ENCODE peak calls at places on chromosomes 4 and X, in five cellular contexts. T, Z, Q, L and N are unnamed samples.

GRCh38 chr4:30258949-30259348 is 461.2 kb upstream of the PCDH7 start:
- DNase-seq in Z (no peak), L (no peak), Q (no peak), T (no peak), N (no peak)

GRCh38 chr4:82043809-82044137 is 330.0 kb downstream of the HNRNPD start:
- DNase-seq in Z (no peak), Q (no peak), L (no peak), T (no peak), N (no peak)

GRCh38 chr4:103076777-103077347 is 301 bp upstream of the SLC9B2 start:
- DNase-seq in Q (no peak), T (no peak), Z (no peak), L (no peak), N (no peak)

GRCh38 chrX:17592117-17592516 is 145.2 kb upstream of the SCML1 start:
- DNase-seq in T (no peak), Q (no peak), L (no peak), Z (no peak), N (no peak)

GRCh38 chr4:19583827-19584569 is 667.7 kb upstream of the SLIT2 start:
- DNase-seq in L (no peak), Q (no peak), Z (no peak), T (peak; percentile 44), N (no peak)

GRCh38 chr4:155802573-155802972 is 43.8 kb downstream of the GUCY1B1 start:
- DNase-seq in L (peak; percentile 35), Q (no peak), T (no peak), Z (no peak), N (no peak)

GRCh38 chr4:27442146-27442545 is 581.5 kb downstream of the STIM2 start:
- DNase-seq in Q (no peak), Z (no peak), L (no peak), T (peak; percentile 11), N (no peak)

GRCh38 chr4:73452953-73453700 is 17.1 kb downstream of the AFP start:
- DNase-seq in T (peak; percentile 42), Z (no peak), Q (no peak), L (no peak), N (no peak)

GRCh38 chrX:16606142-16606720 is 43.7 kb upstream of the S100G start:
- DNase-seq in Q (no peak), L (no peak), T (no peak), Z (no peak), N (no peak)

GRCh38 chr4:149914521-149915115 is 99.0 kb upstream of the IQCM start:
- DNase-seq in Z (no peak), T (peak; percentile 69), L (no peak), Q (peak; percentile 56), N (peak; percentile 28)

GRCh38 chr4:60579335-60579734 is 620.8 kb upstream of the ADGRL3 start:
- DNase-seq in Q (no peak), T (no peak), L (no peak), Z (no peak), N (no peak)

GRCh38 chr4:129328176-129328575 is 232.2 kb downstream of the C4orf33 start:
- DNase-seq in T (no peak), L (no peak), Q (no peak), Z (no peak), N (no peak)

GRCh38 chrX:26286836-26287235 is 70.9 kb downstream of the MAGEB5 start:
- DNase-seq in Q (no peak), L (no peak), T (no peak), Z (no peak), N (no peak)

GRCh38 chr4:6855692-6856297 is 53.8 kb upstream of the TBC1D14 start:
- DNase-seq in Z (peak; percentile 46), T (peak; percentile 71), Q (peak; percentile 60), L (peak; percentile 35), N (peak; percentile 44)

GRCh38 chrX:148133099-148133725 is 152.1 kb downstream of the FMR1NB start:
- DNase-seq in L (no peak), Z (no peak), T (peak; percentile 11), Q (no peak), N (no peak)

GRCh38 chrX:155148724-155149537 is 67.3 kb upstream of the VBP1 start:
- DNase-seq in Z (no peak), L (no peak), Q (no peak), T (peak; percentile 34), N (no peak)

GRCh38 chrX:134026732-134027311 is 41.4 kb upstream of the GPC3 start:
- DNase-seq in Z (no peak), T (peak; percentile 28), L (no peak), Q (no peak), N (no peak)

GRCh38 chr4:168981460-168981859 is 28.6 kb downstream of the CBR4 start:
- DNase-seq in T (peak; percentile 47), L (no peak), Q (no peak), Z (no peak), N (no peak)

GRCh38 chr4:148060264-148061138 is 328.6 kb downstream of the ARHGAP10 start:
- DNase-seq in Z (no peak), L (no peak), T (no peak), Q (no peak), N (no peak)

GRCh38 chrX:119398974-119399771 is at the start of gene SLC25A43:
- DNase-seq in T (peak; percentile 35), Z (no peak), L (no peak), Q (no peak), N (no peak)

GRCh38 chrX:63761639-63762038 is 23.4 kb downstream of the ARHGEF9 start:
- DNase-seq in Z (no peak), T (no peak), Q (no peak), L (no peak), N (no peak)
- TF ChIP-seq CTCF in Z (no peak), T (no peak), Q (no peak), L (no peak), N (no peak)

DNA sequence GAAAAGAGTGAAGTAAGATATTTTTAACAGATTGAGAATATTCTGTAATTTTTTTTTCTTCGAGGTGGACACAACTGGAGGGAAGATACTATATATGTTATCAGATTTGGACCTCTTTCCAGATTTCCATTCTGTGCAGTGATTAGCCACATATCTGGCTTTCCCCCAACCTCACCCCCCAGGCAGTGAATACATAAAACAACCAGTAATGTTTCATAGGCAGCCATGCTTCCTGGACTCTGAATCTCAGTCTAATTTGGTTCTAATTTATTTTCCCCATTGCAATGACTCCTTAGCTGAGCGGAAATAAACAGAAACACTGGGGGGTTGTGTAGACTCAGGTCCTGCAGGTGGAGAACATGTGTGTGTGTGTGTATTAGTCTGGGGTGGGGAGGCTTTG is 226.5 kb downstream of the FBXW7 start:
- DNase-seq in T (no peak), Z (no peak), Q (peak; percentile 60), L (no peak), N (no peak)
- H3K4me3 ChIP-seq in T (no peak overlapping the region), Z (no peak overlapping the region), Q (peak overlapping the region; percentile 5), L (no peak overlapping the region), N (no peak overlapping the region)

GRCh38 chrX:66728818-66729271 is 90.0 kb upstream of the EDA2R start:
- DNase-seq in L (peak; percentile 11), Z (no peak), T (peak; percentile 81), Q (peak; percentile 37), N (peak; percentile 20)

GRCh38 chrX:66731398-66731797 is 92.5 kb upstream of the EDA2R start:
- DNase-seq in Z (no peak), Q (peak; percentile 26), L (no peak), T (peak; percentile 76), N (peak; percentile 25)
- TF ChIP-seq CTCF in Z (peak; percentile 21), Q (no peak), L (peak; percentile 36), T (peak; percentile 45), N (peak; percentile 40)

GRCh38 chr4:182643801-182644311 is 273.3 kb downstream of the DCTD start:
- DNase-seq in L (peak; percentile 41), T (peak; percentile 86), Q (no peak), Z (peak; percentile 74), N (peak; percentile 83)

GRCh38 chr4:182647901-182648300 is 269.3 kb downstream of the DCTD start:
- DNase-seq in L (no peak), Z (no peak), Q (no peak), T (no peak), N (no peak)

GRCh38 chr4:182645511-182645910 is 271.7 kb downstream of the DCTD start:
- DNase-seq in T (peak; percentile 12), Z (no peak), L (no peak), Q (no peak), N (no peak)

GRCh38 chr4:182642831-182643230 is 274.4 kb downstream of the DCTD start:
- DNase-seq in Q (no peak), Z (no peak), L (no peak), T (peak; percentile 3), N (no peak)

DNA sequence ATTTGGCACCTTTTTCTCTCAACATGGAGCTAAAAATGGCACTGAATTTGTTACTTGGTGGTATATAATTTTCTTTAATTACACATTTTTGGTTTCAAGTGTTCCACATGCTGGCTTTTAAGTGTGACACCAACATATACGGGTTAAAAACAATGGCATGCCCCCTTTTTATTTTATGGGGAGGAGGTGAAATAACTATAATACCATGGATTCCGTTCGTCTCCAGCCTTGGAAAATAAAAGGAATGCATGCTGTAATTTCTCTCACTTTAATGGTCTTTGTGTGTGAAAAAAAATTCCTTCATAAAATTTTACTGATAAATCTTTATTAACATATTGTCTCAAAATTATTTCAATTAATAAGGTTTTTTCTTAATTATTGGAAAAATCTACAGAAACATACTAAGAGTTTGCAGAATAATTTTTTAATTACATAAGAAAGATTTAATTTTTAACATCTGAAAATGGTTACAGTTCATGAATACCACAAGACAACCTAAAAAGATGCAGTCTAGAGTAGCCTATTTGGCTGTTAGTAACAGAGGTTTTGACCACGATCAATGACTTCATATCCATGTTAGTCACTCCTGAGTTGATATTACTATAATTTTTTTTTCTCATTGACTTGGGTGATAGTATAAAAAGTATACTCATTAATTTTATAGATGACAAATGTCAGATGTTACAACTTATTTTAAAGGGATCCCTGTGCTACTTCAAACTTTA is 272.7 kb downstream of the DCTD start:
- DNase-seq in T (peak; percentile 47), Q (no peak), Z (peak; percentile 29), L (peak; percentile 21), N (no peak)
- H3K4me3 ChIP-seq in T (no peak overlapping the region), Q (no peak overlapping the region), Z (no peak overlapping the region), L (no peak overlapping the region), N (no peak overlapping the region)

GRCh38 chr4:24885342-24885741 is 27.5 kb downstream of the CCDC149 start:
- DNase-seq in L (no peak), Q (no peak), Z (no peak), T (no peak), N (no peak)
- TF ChIP-seq CTCF in L (no peak), Q (no peak), Z (no peak), T (no peak), N (no peak)

DNA sequence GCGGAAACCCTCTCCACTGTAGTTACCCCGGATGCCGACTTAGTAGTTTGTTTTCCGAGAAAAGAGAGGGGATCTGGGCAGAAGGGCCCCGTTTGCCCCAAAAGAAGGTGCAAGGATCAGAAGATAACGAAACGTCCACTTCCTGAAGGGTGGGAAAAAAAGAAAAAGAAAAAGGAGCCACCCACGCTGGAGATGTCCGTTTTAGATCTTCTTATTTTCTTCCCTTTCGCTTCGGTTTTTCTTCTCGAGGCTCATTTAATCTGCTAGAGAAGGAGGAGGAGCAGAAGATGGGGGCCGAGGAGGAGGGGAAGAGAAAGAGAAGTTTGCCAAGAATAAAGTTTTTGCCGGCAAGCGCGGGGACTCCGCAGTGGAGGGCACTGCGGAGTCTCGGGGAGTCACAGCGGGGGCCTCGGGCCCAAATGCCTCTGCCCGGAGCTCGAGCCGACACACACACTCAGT is 490 bp downstream of the LEF1 start:
- DNase-seq in L (no peak), Q (no peak), Z (no peak), T (peak; percentile 28), N (no peak)
- H3K4me3 ChIP-seq in L (peak overlapping the region; percentile 51), Q (peak overlapping the region; percentile 40), Z (peak overlapping the region; percentile 55), T (peak overlapping the region; percentile 61), N (peak overlapping the region; percentile 49)